ENCODE peak calls at places on chromosomes 16 and 17, in ten cellular contexts. B is ACHN; F is neural progenitor cell; P is testis; E is NK-92 treated with Interleukin-12 subunit alpha and Interleukin-12 subunit beta, amount 100 ng/mL, for 24 hours; H is GM23248; G is right lobe of liver; T is NCI-H345; N is heart left ventricle; K is NCI-H1105 treated with DMSO at 0.1 percent for 48 hours. O is an unnamed sample.

GRCh38 chr16:78571434-78571833 is 472.0 kb downstream of the WWOX start:
- DNase-seq in B (no peak), F (no peak), P (no peak), E (no peak), H (no peak), G (no peak), T (no peak), N (no peak), K (no peak), O (no peak)

GRCh38 chr17:62300697-62301096 is 79.7 kb upstream of the EFCAB3 start:
- DNase-seq in B (no peak), F (no peak), P (no peak), E (no peak), H (no peak), G (no peak), T (no peak), N (no peak), K (no peak), O (no peak)

GRCh38 chr17:64641499-64641898 is 20.6 kb downstream of the SMURF2 start:
- DNase-seq in B (peak), F (no peak), P (no peak), E (no peak), H (peak), G (no peak), T (no peak), N (no peak), K (no peak), O (peak)

GRCh38 chr16:55503726-55504553 is 4.9 kb upstream of the LPCAT2 start:
- DNase-seq in B (no peak), F (no peak), P (no peak), E (no peak), H (no peak), G (no peak), T (no peak), N (no peak), K (no peak), O (no peak)

GRCh38 chr17:74759243-74759801 is 10.9 kb downstream of the NHERF1 start:
- DNase-seq in B (no peak), F (no peak), P (no peak), E (peak), H (no peak), G (no peak), T (no peak), N (no peak), K (no peak), O (no peak)

GRCh38 chr16:23324727-23325126 is 22.6 kb downstream of the SCNN1B start:
- DNase-seq in B (no peak), F (no peak), P (no peak), E (no peak), H (no peak), G (no peak), T (peak), N (peak), K (peak), O (no peak)

GRCh38 chr17:1179635-1180433 is at the start of gene ABR:
- DNase-seq in B (peak), F (peak), P (peak), E (no peak), H (peak), G (peak), T (no peak), N (peak), K (no peak), O (peak)

GRCh38 chr17:1498233-1498632 is 5.7 kb upstream of the MYO1C start:
- DNase-seq in B (no peak), F (no peak), P (no peak), E (no peak), H (no peak), G (no peak), T (no peak), N (no peak), K (no peak), O (no peak)

GRCh38 chr17:46950997-46951621 is 27.9 kb downstream of the RPRML start:
- DNase-seq in B (no peak), F (peak), P (no peak), E (no peak), H (no peak), G (no peak), T (no peak), N (no peak), K (peak), O (no peak)

GRCh38 chr17:29349409-29349808 is 40.8 kb upstream of the TAOK1 start:
- DNase-seq in B (no peak), F (no peak), P (no peak), E (no peak), H (no peak), G (no peak), T (no peak), N (no peak), K (no peak), O (no peak)

GRCh38 chr17:40325156-40326013 is 16.4 kb downstream of the RARA start:
- DNase-seq in B (no peak), F (no peak), P (no peak), E (no peak), H (no peak), G (peak), T (no peak), N (no peak), K (no peak), O (no peak)

GRCh38 chr16:83967838-83968482 is at the start of gene NECAB2:
- DNase-seq in B (peak), F (peak), P (peak), E (no peak), H (peak), G (no peak), T (peak), N (peak), K (peak), O (peak)

GRCh38 chr16:23514381-23515152 is 4.3 kb upstream of the GGA2 start:
- DNase-seq in B (no peak), F (no peak), P (no peak), E (no peak), H (no peak), G (no peak), T (no peak), N (no peak), K (no peak), O (no peak)

GRCh38 chr16:580946-581498 is 8.8 kb upstream of the RAB40C start:
- DNase-seq in B (no peak), F (no peak), P (no peak), E (no peak), H (no peak), G (no peak), T (no peak), N (no peak), K (no peak), O (no peak)

O was measured in cardiac fibroblast.